ENCODE peak calls at places on chromosomes 16 and 17, in nine cellular contexts. One of them, this sample, is unnamed.

GRCh38 chr17:75067856-75068255 is 19.9 kb upstream of the SLC16A5 start:
- DNase-seq in ovary: no peak
- DNase-seq in sigmoid colon: no peak
- DNase-seq in H1: no peak
- DNase-seq in esophagus muscularis mucosa: no peak
- DNase-seq in K562: no peak
- DNase-seq in transverse colon: no peak
- DNase-seq in A549: no peak
- DNase-seq in stomach: no peak
- DNase-seq in this sample: no peak

GRCh38 chr17:61984826-61985225 is 57.0 kb upstream of the INTS2 start:
- DNase-seq in H1: no peak
- DNase-seq in stomach: no peak
- DNase-seq in transverse colon: no peak
- DNase-seq in esophagus muscularis mucosa: no peak
- DNase-seq in sigmoid colon: no peak
- DNase-seq in K562: no peak
- DNase-seq in A549: no peak
- DNase-seq in ovary: no peak
- DNase-seq in this sample: no peak

GRCh38 chr16:85514601-85515318 is 98.4 kb upstream of the GSE1 start:
- DNase-seq in A549: peak; percentile 95
- DNase-seq in stomach: peak; percentile 77
- DNase-seq in K562: no peak
- DNase-seq in H1: no peak
- DNase-seq in transverse colon: peak; percentile 56
- DNase-seq in esophagus muscularis mucosa: no peak
- DNase-seq in sigmoid colon: peak; percentile 89
- DNase-seq in ovary: peak; percentile 68
- DNase-seq in this sample: peak; percentile 48

GRCh38 chr17:17062866-17063265 is 20.6 kb downstream of the MPRIP start:
- DNase-seq in A549: no peak
- DNase-seq in ovary: no peak
- DNase-seq in esophagus muscularis mucosa: no peak
- DNase-seq in K562: no peak
- DNase-seq in transverse colon: no peak
- DNase-seq in sigmoid colon: peak; percentile 64
- DNase-seq in stomach: no peak
- DNase-seq in H1: no peak
- DNase-seq in this sample: no peak

GRCh38 chr17:41966453-41967140 is at the start of gene CNP:
- DNase-seq in sigmoid colon: peak; percentile 95
- DNase-seq in ovary: peak; percentile 93
- DNase-seq in H1: peak; percentile 90
- DNase-seq in esophagus muscularis mucosa: peak; percentile 95
- DNase-seq in K562: peak; percentile 97
- DNase-seq in transverse colon: peak; percentile 94
- DNase-seq in stomach: peak; percentile 94
- DNase-seq in A549: peak; percentile 95
- DNase-seq in this sample: peak; percentile 83

GRCh38 chr17:71188811-71189492 is 931.9 kb upstream of the SOX9 start:
- DNase-seq in sigmoid colon: no peak
- DNase-seq in esophagus muscularis mucosa: no peak
- DNase-seq in transverse colon: no peak
- DNase-seq in ovary: no peak
- DNase-seq in H1: no peak
- DNase-seq in stomach: no peak
- DNase-seq in A549: no peak
- DNase-seq in K562: no peak
- DNase-seq in this sample: no peak

GRCh38 chr17:45345554-45346254 is 28.9 kb upstream of the MAP3K14 start:
- DNase-seq in transverse colon: peak; percentile 6
- DNase-seq in stomach: no peak
- DNase-seq in esophagus muscularis mucosa: no peak
- DNase-seq in sigmoid colon: peak; percentile 56
- DNase-seq in H1: no peak
- DNase-seq in A549: no peak
- DNase-seq in ovary: no peak
- DNase-seq in K562: peak; percentile 49
- DNase-seq in this sample: peak; percentile 51

GRCh38 chr17:66420961-66421371 is 118.6 kb downstream of the PRKCA start:
- DNase-seq in esophagus muscularis mucosa: no peak
- DNase-seq in H1: no peak
- DNase-seq in ovary: no peak
- DNase-seq in sigmoid colon: no peak
- DNase-seq in K562: no peak
- DNase-seq in A549: no peak
- DNase-seq in transverse colon: no peak
- DNase-seq in stomach: no peak
- DNase-seq in this sample: no peak

GRCh38 chr16:72876221-72876620 is 171.7 kb downstream of the ZFHX3 start:
- DNase-seq in H1: no peak
- DNase-seq in sigmoid colon: peak; percentile 86
- DNase-seq in A549: no peak
- DNase-seq in ovary: no peak
- DNase-seq in transverse colon: peak; percentile 44
- DNase-seq in esophagus muscularis mucosa: no peak
- DNase-seq in K562: no peak
- DNase-seq in stomach: peak; percentile 32
- DNase-seq in this sample: peak; percentile 35

GRCh38 chr16:65547799-65548446 is 426.1 kb upstream of the CDH11 start:
- DNase-seq in esophagus muscularis mucosa: no peak
- DNase-seq in K562: no peak
- DNase-seq in A549: no peak
- DNase-seq in ovary: no peak
- DNase-seq in H1: no peak
- DNase-seq in transverse colon: no peak
- DNase-seq in stomach: no peak
- DNase-seq in sigmoid colon: no peak
- DNase-seq in this sample: no peak

GRCh38 chr17:18986541-18987229 is 17.9 kb downstream of the FAM83G start:
- DNase-seq in stomach: no peak
- DNase-seq in transverse colon: no peak
- DNase-seq in sigmoid colon: no peak
- DNase-seq in esophagus muscularis mucosa: no peak
- DNase-seq in K562: no peak
- DNase-seq in H1: no peak
- DNase-seq in ovary: no peak
- DNase-seq in A549: no peak
- DNase-seq in this sample: no peak

GRCh38 chr17:4908711-4909496 is 6.0 kb upstream of the CHRNE start:
- DNase-seq in transverse colon: peak; percentile 90
- DNase-seq in H1: peak; percentile 81
- DNase-seq in esophagus muscularis mucosa: peak; percentile 96
- DNase-seq in stomach: peak; percentile 92
- DNase-seq in sigmoid colon: peak; percentile 95
- DNase-seq in ovary: peak; percentile 84
- DNase-seq in A549: peak; percentile 86
- DNase-seq in K562: peak; percentile 55
- DNase-seq in this sample: peak; percentile 83
- TF ChIP-seq POLR2A in transverse colon: no peak
- TF ChIP-seq POLR2A in H1: no peak
- TF ChIP-seq POLR2A in esophagus muscularis mucosa: no peak
- TF ChIP-seq POLR2A in stomach: no peak
- TF ChIP-seq POLR2A in sigmoid colon: no peak
- TF ChIP-seq POLR2A in ovary: no peak
- TF ChIP-seq POLR2A in A549: no peak
- TF ChIP-seq POLR2A in K562: no peak
- TF ChIP-seq POLR2A in this sample: no peak

GRCh38 chr17:68182016-68182315 is 65.9 kb upstream of the AMZ2 start:
- DNase-seq in stomach: no peak
- DNase-seq in sigmoid colon: no peak
- DNase-seq in H1: no peak
- DNase-seq in transverse colon: no peak
- DNase-seq in esophagus muscularis mucosa: no peak
- DNase-seq in K562: no peak
- DNase-seq in A549: no peak
- DNase-seq in ovary: no peak
- DNase-seq in this sample: no peak

GRCh38 chr17:68184816-68185436 is 62.9 kb upstream of the AMZ2 start:
- DNase-seq in K562: no peak
- DNase-seq in esophagus muscularis mucosa: no peak
- DNase-seq in H1: no peak
- DNase-seq in stomach: no peak
- DNase-seq in sigmoid colon: no peak
- DNase-seq in ovary: no peak
- DNase-seq in transverse colon: no peak
- DNase-seq in A549: no peak
- DNase-seq in this sample: no peak

GRCh38 chr17:68178831-68179230 is 69.0 kb upstream of the AMZ2 start:
- DNase-seq in stomach: no peak
- DNase-seq in sigmoid colon: no peak
- DNase-seq in transverse colon: no peak
- DNase-seq in H1: no peak
- DNase-seq in esophagus muscularis mucosa: no peak
- DNase-seq in A549: no peak
- DNase-seq in K562: no peak
- DNase-seq in ovary: no peak
- DNase-seq in this sample: no peak

GRCh38 chr17:68182940-68183551 is 64.8 kb upstream of the AMZ2 start:
- DNase-seq in ovary: no peak
- DNase-seq in H1: no peak
- DNase-seq in esophagus muscularis mucosa: no peak
- DNase-seq in stomach: no peak
- DNase-seq in sigmoid colon: no peak
- DNase-seq in transverse colon: peak; percentile 44
- DNase-seq in A549: no peak
- DNase-seq in K562: no peak
- DNase-seq in this sample: no peak

GRCh38 chr17:68184141-68184571 is 63.7 kb upstream of the AMZ2 start:
- DNase-seq in stomach: no peak
- DNase-seq in H1: no peak
- DNase-seq in esophagus muscularis mucosa: no peak
- DNase-seq in A549: no peak
- DNase-seq in K562: no peak
- DNase-seq in transverse colon: no peak
- DNase-seq in ovary: no peak
- DNase-seq in sigmoid colon: no peak
- DNase-seq in this sample: no peak
- H3K4me3 ChIP-seq in stomach: no peak overlapping the region
- H3K4me3 ChIP-seq in H1: no peak overlapping the region
- H3K4me3 ChIP-seq in esophagus muscularis mucosa: no peak overlapping the region
- H3K4me3 ChIP-seq in A549: no peak overlapping the region
- H3K4me3 ChIP-seq in K562: no peak overlapping the region
- H3K4me3 ChIP-seq in transverse colon: no peak overlapping the region
- H3K4me3 ChIP-seq in ovary: no peak overlapping the region
- H3K4me3 ChIP-seq in sigmoid colon: no peak overlapping the region
- H3K4me3 ChIP-seq in this sample: no peak overlapping the region

GRCh38 chr17:28481081-28481571 is 7.7 kb downstream of the SLC13A2 start:
- DNase-seq in H1: no peak
- DNase-seq in sigmoid colon: no peak
- DNase-seq in stomach: no peak
- DNase-seq in transverse colon: no peak
- DNase-seq in ovary: no peak
- DNase-seq in K562: no peak
- DNase-seq in A549: no peak
- DNase-seq in esophagus muscularis mucosa: no peak
- DNase-seq in this sample: no peak
- TF ChIP-seq EP300 in H1: no peak
- TF ChIP-seq EP300 in sigmoid colon: no peak
- TF ChIP-seq EP300 in stomach: no peak
- TF ChIP-seq EP300 in transverse colon: no peak
- TF ChIP-seq EP300 in ovary: no peak
- TF ChIP-seq EP300 in K562: no peak
- TF ChIP-seq EP300 in A549: no peak
- TF ChIP-seq EP300 in esophagus muscularis mucosa: no peak
- TF ChIP-seq EP300 in this sample: no peak

GRCh38 chr17:28385037-28385797 is 13.7 kb downstream of the SARM1 start:
- DNase-seq in ovary: no peak
- DNase-seq in stomach: peak; percentile 64
- DNase-seq in H1: no peak
- DNase-seq in esophagus muscularis mucosa: no peak
- DNase-seq in K562: no peak
- DNase-seq in A549: no peak
- DNase-seq in transverse colon: peak; percentile 42
- DNase-seq in sigmoid colon: no peak
- DNase-seq in this sample: no peak
- TF ChIP-seq POLR2A in ovary: no peak
- TF ChIP-seq POLR2A in stomach: no peak
- TF ChIP-seq POLR2A in H1: no peak
- TF ChIP-seq POLR2A in esophagus muscularis mucosa: no peak
- TF ChIP-seq POLR2A in K562: no peak
- TF ChIP-seq POLR2A in A549: no peak
- TF ChIP-seq POLR2A in transverse colon: no peak
- TF ChIP-seq POLR2A in sigmoid colon: no peak
- TF ChIP-seq POLR2A in this sample: no peak

GRCh38 chr17:76136276-76137025 is 4.6 kb downstream of the FOXJ1 start:
- DNase-seq in A549: no peak
- DNase-seq in H1: peak; percentile 78
- DNase-seq in esophagus muscularis mucosa: no peak
- DNase-seq in K562: no peak
- DNase-seq in sigmoid colon: no peak
- DNase-seq in ovary: no peak
- DNase-seq in transverse colon: no peak
- DNase-seq in stomach: no peak
- DNase-seq in this sample: no peak

GRCh38 chr17:76138896-76139248 is 2.2 kb downstream of the FOXJ1 start:
- DNase-seq in H1: no peak
- DNase-seq in ovary: no peak
- DNase-seq in transverse colon: no peak
- DNase-seq in esophagus muscularis mucosa: no peak
- DNase-seq in K562: no peak
- DNase-seq in sigmoid colon: no peak
- DNase-seq in stomach: no peak
- DNase-seq in A549: no peak
- DNase-seq in this sample: no peak

GRCh38 chr17:76138234-76138895 is 2.7 kb downstream of the FOXJ1 start:
- DNase-seq in A549: peak; percentile 66
- DNase-seq in H1: peak; percentile 72
- DNase-seq in stomach: no peak
- DNase-seq in sigmoid colon: no peak
- DNase-seq in K562: no peak
- DNase-seq in esophagus muscularis mucosa: no peak
- DNase-seq in transverse colon: no peak
- DNase-seq in ovary: no peak
- DNase-seq in this sample: no peak

GRCh38 chr17:76137026-76137350 is 4.1 kb downstream of the FOXJ1 start:
- DNase-seq in ovary: no peak
- DNase-seq in H1: no peak
- DNase-seq in esophagus muscularis mucosa: no peak
- DNase-seq in sigmoid colon: no peak
- DNase-seq in stomach: no peak
- DNase-seq in A549: no peak
- DNase-seq in K562: no peak
- DNase-seq in transverse colon: no peak
- DNase-seq in this sample: no peak

GRCh38 chr17:76137351-76138233 is 3.5 kb downstream of the FOXJ1 start:
- DNase-seq in A549: no peak
- DNase-seq in esophagus muscularis mucosa: no peak
- DNase-seq in H1: peak; percentile 77
- DNase-seq in sigmoid colon: no peak
- DNase-seq in stomach: no peak
- DNase-seq in ovary: no peak
- DNase-seq in K562: peak; percentile 39
- DNase-seq in transverse colon: no peak
- DNase-seq in this sample: no peak
- H3K4me3 ChIP-seq in A549: no peak overlapping the region
- H3K4me3 ChIP-seq in esophagus muscularis mucosa: no peak overlapping the region
- H3K4me3 ChIP-seq in H1: peak overlapping the region; percentile 71
- H3K4me3 ChIP-seq in sigmoid colon: no peak overlapping the region
- H3K4me3 ChIP-seq in stomach: no peak overlapping the region
- H3K4me3 ChIP-seq in ovary: no peak overlapping the region
- H3K4me3 ChIP-seq in K562: no peak overlapping the region
- H3K4me3 ChIP-seq in transverse colon: no peak overlapping the region
- H3K4me3 ChIP-seq in this sample: no peak overlapping the region

This sample was measured in tibial nerve.